ENCODE peak calls at places on chromosomes 1 and 21, in five cellular contexts. L, F, Y, P and C are unnamed samples.

GRCh38 chr1:17098440-17099317 is 20.6 kb downstream of the PADI2 start:
- DNase-seq in L (peak), F (no peak), Y (no peak), P (peak), C (peak)

GRCh38 chr1:17979815-17980214 is 127.8 kb upstream of the IGSF21 start:
- DNase-seq in L (no peak), F (no peak), Y (no peak), P (no peak), C (no peak)

GRCh38 chr1:8152731-8153702 is 126.9 kb upstream of the ERRFI1 start:
- DNase-seq in L (no peak), F (no peak), Y (no peak), P (no peak), C (no peak)

GRCh38 chr21:42264245-42265195 is 45.6 kb downstream of the ABCG1 start:
- DNase-seq in L (no peak), F (no peak), Y (no peak), P (no peak), C (no peak)

GRCh38 chr1:212291505-212292134 is 6.4 kb downstream of the PPP2R5A start:
- DNase-seq in L (no peak), F (no peak), Y (no peak), P (peak), C (no peak)

GRCh38 chr1:39129514-39129913 is 75.0 kb upstream of the MACF1 start:
- DNase-seq in L (no peak), F (no peak), Y (no peak), P (peak), C (no peak)

GRCh38 chr1:33864460-33865389 is 846 bp downstream of the HMGB4 start:
- DNase-seq in L (no peak), F (no peak), Y (no peak), P (no peak), C (no peak)

GRCh38 chr1:229557214-229557850 is 1.2 kb downstream of the ABCB10 start:
- DNase-seq in L (no peak), F (no peak), Y (no peak), P (no peak), C (no peak)